ENCODE peak calls at places on chromosomes 12 and 14, in seven cellular contexts. F is substantia nigra, H is heart right ventricle, T is neural progenitor cell, N is uterus, J is SJCRH30, B is aorta. Z is an unnamed sample.

GRCh38 chr12:58633479-58633878 is 286.8 kb downstream of the LRIG3 start:
- DNase-seq in F (no peak), H (no peak), T (no peak), N (no peak), J (no peak), B (no peak), Z (no peak)

GRCh38 chr14:69716483-69717187 is 50.3 kb upstream of the SRSF5 start:
- DNase-seq in F (no peak), H (no peak), T (no peak), N (no peak), J (no peak), B (peak; percentile 58), Z (no peak)

GRCh38 chr14:101362529-101363260 is 198.6 kb upstream of the DIO3 start:
- DNase-seq in F (no peak), H (no peak), T (no peak), N (no peak), J (no peak), B (no peak), Z (no peak)

GRCh38 chr12:125092108-125092871 is 27.1 kb downstream of the AACS start:
- DNase-seq in F (no peak), H (no peak), T (no peak), N (no peak), J (no peak), B (no peak), Z (no peak)

GRCh38 chr12:59651230-59651920 is 55.5 kb downstream of the SLC16A7 start:
- DNase-seq in F (no peak), H (no peak), T (no peak), N (no peak), J (no peak), B (no peak), Z (no peak)

GRCh38 chr14:69547701-69548348 is 26.8 kb downstream of the CCDC177 start:
- DNase-seq in F (no peak), H (no peak), T (peak; percentile 87), N (no peak), J (no peak), B (no peak), Z (peak; percentile 4)

GRCh38 chr14:70886421-70887206 is 20.6 kb upstream of the PCNX1 start:
- DNase-seq in F (no peak), H (no peak), T (no peak), N (no peak), J (no peak), B (no peak), Z (no peak)

GRCh38 chr12:57233357-57234232 is 4.1 kb downstream of the SHMT2 start:
- DNase-seq in F (no peak), H (no peak), T (no peak), N (no peak), J (no peak), B (peak; percentile 62), Z (no peak)

GRCh38 chr14:53924754-53925153 is 31.9 kb downstream of the BMP4 start:
- DNase-seq in F (no peak), H (no peak), T (no peak), N (no peak), J (no peak), B (no peak), Z (no peak)

DNA sequence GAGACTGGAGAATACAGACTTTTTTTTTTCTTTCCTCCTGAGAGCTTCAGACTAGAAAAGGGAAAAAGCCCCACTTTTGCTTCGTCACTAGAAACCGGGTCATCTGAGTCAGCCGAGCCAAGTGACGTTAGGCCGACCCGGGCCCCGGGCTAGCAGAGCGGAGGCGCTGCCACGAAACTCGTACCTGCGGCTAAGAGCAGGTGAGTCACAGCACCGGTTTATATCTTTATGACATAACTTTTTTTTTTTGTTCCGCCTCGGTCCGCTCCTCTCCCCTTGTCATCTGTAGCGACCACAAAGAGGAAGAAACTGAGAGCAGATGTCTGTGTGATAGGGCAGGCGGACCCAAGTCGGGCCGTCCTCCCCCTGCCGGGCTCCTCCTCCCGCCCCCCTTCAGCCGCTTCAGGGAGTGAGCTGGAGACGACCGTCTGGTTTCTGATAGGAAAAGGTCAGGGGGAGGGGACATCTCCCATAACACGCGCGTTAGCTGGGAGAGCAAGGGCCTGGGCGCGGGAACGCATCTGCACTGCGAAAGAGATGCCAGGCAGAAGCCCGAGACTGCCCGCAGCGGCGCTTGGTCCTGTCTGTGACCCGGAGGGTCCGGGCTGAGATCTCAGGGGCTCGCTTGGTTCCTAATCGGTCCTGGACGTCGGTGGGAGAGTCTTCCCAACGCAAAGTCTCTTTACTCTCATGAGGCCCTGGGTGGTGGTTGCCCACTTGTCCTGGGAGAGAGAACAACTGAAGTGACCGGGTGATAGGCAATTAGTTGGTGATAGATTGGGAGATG is 573 bp downstream of the TTC6 start:
- DNase-seq in F (no peak), H (no peak), T (peak; percentile 71), N (no peak), J (no peak), B (no peak), Z (no peak)
- H3K27ac ChIP-seq in F (no peak overlapping the region), H (no peak overlapping the region), T (no peak overlapping the region), N (no peak overlapping the region), J (no peak overlapping the region), B (no peak overlapping the region), Z (no peak overlapping the region)

GRCh38 chr12:50387972-50388478 is 8.4 kb downstream of the FAM186A start:
- DNase-seq in F (no peak), H (no peak), T (no peak), N (no peak), J (no peak), B (no peak), Z (no peak)
- H3K27ac ChIP-seq in F (no peak overlapping the region), H (no peak overlapping the region), T (no peak overlapping the region), N (no peak overlapping the region), J (no peak overlapping the region), B (no peak overlapping the region), Z (no peak overlapping the region)

GRCh38 chr12:68515793-68516192 is 94.9 kb upstream of the RAP1B start:
- DNase-seq in F (no peak), H (no peak), T (no peak), N (no peak), J (no peak), B (no peak), Z (no peak)
- H3K27ac ChIP-seq in F (no peak overlapping the region), H (no peak overlapping the region), T (no peak overlapping the region), N (no peak overlapping the region), J (no peak overlapping the region), B (no peak overlapping the region), Z (no peak overlapping the region)

GRCh38 chr12:6262635-6263034 is 47.8 kb upstream of the PLEKHG6 start:
- DNase-seq in F (no peak), H (no peak), T (no peak), N (no peak), J (peak; percentile 86), B (no peak), Z (no peak)
- H3K27ac ChIP-seq in F (no peak overlapping the region), H (no peak overlapping the region), T (no peak overlapping the region), N (no peak overlapping the region), J (peak overlapping the region; percentile 87), B (no peak overlapping the region), Z (no peak overlapping the region)

DNA sequence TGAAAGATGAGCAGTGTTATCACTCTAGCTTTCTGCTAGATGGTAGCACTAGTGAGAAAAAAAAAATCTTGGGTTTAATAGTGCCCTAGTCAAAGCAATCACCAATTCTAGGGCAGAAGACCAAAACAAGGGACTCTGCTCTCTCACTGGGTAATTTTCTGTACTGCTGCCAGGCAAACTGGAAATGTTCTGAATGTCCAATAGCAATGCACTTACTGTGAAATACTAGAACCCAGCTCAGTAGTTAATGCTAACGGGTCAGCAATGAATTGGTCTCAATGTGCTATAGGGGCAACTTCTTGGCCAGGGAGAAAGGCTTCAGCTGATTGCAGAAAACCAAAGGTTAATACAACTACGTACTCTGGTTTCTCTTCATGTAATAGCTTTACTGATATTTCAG is 2.2 kb downstream of the ATF7 start:
- DNase-seq in F (no peak), H (peak; percentile 36), T (no peak), N (peak; percentile 30), J (no peak), B (no peak), Z (no peak)
- H3K27ac ChIP-seq in F (peak overlapping the region; percentile 97), H (peak overlapping the region; percentile 85), T (no peak overlapping the region), N (peak overlapping the region; percentile 92), J (no peak overlapping the region), B (peak overlapping the region; percentile 74), Z (peak overlapping the region; percentile 99)

GRCh38 chr12:120590741-120591407 is 9.7 kb upstream of the POP5 start:
- DNase-seq in F (no peak), H (no peak), T (no peak), N (no peak), J (no peak), B (no peak), Z (no peak)
- H3K27ac ChIP-seq in F (no peak overlapping the region), H (no peak overlapping the region), T (no peak overlapping the region), N (no peak overlapping the region), J (no peak overlapping the region), B (no peak overlapping the region), Z (no peak overlapping the region)

DNA sequence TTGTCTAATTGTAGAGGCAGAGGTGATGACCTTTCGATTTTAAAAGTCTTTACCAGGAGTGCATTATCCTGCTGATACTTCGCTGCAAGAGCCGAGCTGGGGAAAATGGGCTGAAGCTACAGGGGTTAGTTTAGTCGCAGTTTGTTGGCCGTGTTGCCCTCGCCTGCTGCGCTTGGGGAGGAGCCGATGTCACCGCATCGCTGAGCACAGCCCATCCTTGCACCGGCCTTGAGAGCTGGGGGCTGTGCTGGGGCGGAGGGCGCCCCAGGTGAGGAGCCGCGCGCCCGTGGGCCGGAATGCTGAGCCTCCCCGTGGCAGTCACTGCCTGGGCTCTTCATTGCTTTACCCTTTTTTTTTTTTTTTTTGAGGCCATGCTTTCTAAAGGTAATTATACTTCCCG is 50.0 kb downstream of the ADGRD1 start:
- DNase-seq in F (no peak), H (no peak), T (peak; percentile 78), N (no peak), J (no peak), B (peak; percentile 8), Z (no peak)
- H3K27ac ChIP-seq in F (no peak overlapping the region), H (no peak overlapping the region), T (peak overlapping the region; percentile 9), N (no peak overlapping the region), J (no peak overlapping the region), B (no peak overlapping the region), Z (no peak overlapping the region)

GRCh38 chr12:128424931-128425431 is 158.0 kb downstream of the TMEM132C start:
- DNase-seq in F (no peak), H (no peak), T (no peak), N (no peak), J (no peak), B (no peak), Z (no peak)

GRCh38 chr12:128420163-128420562 is 153.2 kb downstream of the TMEM132C start:
- DNase-seq in F (no peak), H (no peak), T (no peak), N (no peak), J (no peak), B (no peak), Z (no peak)

DNA sequence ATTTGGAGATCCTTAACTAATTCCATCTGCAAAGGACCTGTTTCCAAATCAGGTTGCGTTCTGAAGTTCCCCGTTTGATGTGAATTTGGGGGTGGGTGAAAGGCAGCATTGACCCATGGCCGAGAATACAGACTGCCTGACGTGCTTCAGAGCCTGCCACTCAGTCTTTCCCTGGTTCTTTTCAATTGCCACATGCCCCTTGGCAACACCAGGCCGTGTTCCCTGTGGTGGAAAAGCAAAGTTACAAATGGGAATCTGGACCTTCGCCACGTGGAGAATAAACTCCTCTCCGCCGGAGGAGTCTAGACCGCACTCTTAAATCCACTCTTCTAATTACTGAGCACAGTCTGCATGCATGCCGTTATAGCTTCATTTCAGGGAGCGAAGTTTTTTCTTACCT is 158.9 kb downstream of the TMEM132C start:
- DNase-seq in F (no peak), H (no peak), T (no peak), N (no peak), J (no peak), B (no peak), Z (peak; percentile 34)
- H3K27ac ChIP-seq in F (no peak overlapping the region), H (no peak overlapping the region), T (no peak overlapping the region), N (no peak overlapping the region), J (no peak overlapping the region), B (no peak overlapping the region), Z (no peak overlapping the region)

GRCh38 chr14:99879401-99880295 is 86.4 kb downstream of the EML1 start:
- DNase-seq in F (no peak), H (no peak), T (no peak), N (peak; percentile 49), J (no peak), B (no peak), Z (no peak)
- H3K27ac ChIP-seq in F (peak overlapping the region; percentile 46), H (no peak overlapping the region), T (no peak overlapping the region), N (peak overlapping the region; percentile 57), J (no peak overlapping the region), B (peak overlapping the region; percentile 21), Z (peak overlapping the region; percentile 23)